ENCODE peak calls at places on chromosomes 2 and 18, in eight cellular contexts. M, J, Z, W, P, V, L and U are unnamed samples.

GRCh38 chr2:27117995-27118524 is 868 bp downstream of the CGREF1 start:
- DNase-seq in M (no peak), J (no peak), Z (no peak), W (no peak), P (no peak), V (no peak), L (no peak), U (no peak)

GRCh38 chr2:241309684-241310117 is 5.8 kb downstream of the HDLBP start:
- DNase-seq in M (no peak), J (no peak), Z (peak; percentile 82), W (no peak), P (no peak), V (peak; percentile 42), L (peak; percentile 49), U (no peak)

GRCh38 chr2:118089015-118089800 is 937 bp downstream of the INSIG2 start:
- DNase-seq in M (peak; percentile 9), J (no peak), Z (peak; percentile 59), W (no peak), P (peak; percentile 54), V (peak; percentile 44), L (peak; percentile 2), U (no peak)

GRCh38 chr2:46200861-46201605 is 96.2 kb upstream of the EPAS1 start:
- DNase-seq in M (no peak), J (no peak), Z (no peak), W (no peak), P (no peak), V (no peak), L (no peak), U (no peak)

GRCh38 chr2:230864605-230865323 is at the start of gene ITM2C:
- DNase-seq in M (peak; percentile 59), J (peak; percentile 52), Z (peak; percentile 89), W (peak; percentile 83), P (peak; percentile 80), V (peak; percentile 78), L (peak; percentile 77), U (no peak)

GRCh38 chr2:73374243-73374642 is 11.4 kb upstream of the ALMS1 start:
- DNase-seq in M (no peak), J (no peak), Z (no peak), W (no peak), P (no peak), V (no peak), L (no peak), U (no peak)

GRCh38 chr2:225182126-225182525 is 139.9 kb upstream of the DOCK10 start:
- DNase-seq in M (no peak), J (no peak), Z (no peak), W (no peak), P (no peak), V (no peak), L (no peak), U (no peak)

GRCh38 chr2:16525265-16525887 is 140.3 kb downstream of the CYRIA start:
- DNase-seq in M (no peak), J (peak; percentile 12), Z (peak; percentile 59), W (no peak), P (no peak), V (peak; percentile 61), L (no peak), U (no peak)

GRCh38 chr2:64637931-64638330 is 15.8 kb downstream of the SERTAD2 start:
- DNase-seq in M (no peak), J (no peak), Z (peak; percentile 30), W (no peak), P (no peak), V (no peak), L (no peak), U (no peak)

GRCh38 chr2:124602759-124603158 is 577.7 kb downstream of the CNTNAP5 start:
- DNase-seq in M (no peak), J (no peak), Z (no peak), W (no peak), P (no peak), V (no peak), L (no peak), U (no peak)

GRCh38 chr2:37652199-37652640 is 19.2 kb downstream of the CDC42EP3 start:
- DNase-seq in M (no peak), J (peak; percentile 23), Z (peak; percentile 42), W (peak; percentile 53), P (no peak), V (peak; percentile 92), L (no peak), U (peak; percentile 93)

GRCh38 chr2:216081487-216082387 is at the start of the genes PECR and TMEM169:
- DNase-seq in M (peak; percentile 87), J (peak; percentile 57), Z (peak; percentile 89), W (peak; percentile 81), P (peak; percentile 89), V (peak; percentile 72), L (peak; percentile 72), U (no peak)

GRCh38 chr2:80473806-80474205 is 169.3 kb upstream of the LRRTM1 start:
- DNase-seq in M (no peak), J (no peak), Z (no peak), W (no peak), P (no peak), V (no peak), L (no peak), U (no peak)

GRCh38 chr2:222646008-222646407 is 9.9 kb downstream of the FARSB start:
- DNase-seq in M (no peak), J (no peak), Z (no peak), W (no peak), P (no peak), V (no peak), L (no peak), U (no peak)

GRCh38 chr2:217106650-217107014 is 246.8 kb upstream of the TNP1 start:
- DNase-seq in M (no peak), J (peak; percentile 20), Z (no peak), W (no peak), P (no peak), V (peak; percentile 48), L (no peak), U (no peak)

GRCh38 chr18:77059294-77059916 is 73.2 kb downstream of the MBP start:
- DNase-seq in M (peak; percentile 47), J (peak; percentile 48), Z (peak; percentile 61), W (no peak), P (peak; percentile 53), V (peak; percentile 70), L (no peak), U (no peak)

GRCh38 chr2:17672583-17673317 is 80.9 kb downstream of the SMC6 start:
- DNase-seq in M (no peak), J (no peak), Z (no peak), W (no peak), P (no peak), V (peak; percentile 3), L (no peak), U (no peak)

GRCh38 chr2:222480497-222480896 is 56.2 kb downstream of the SGPP2 start:
- DNase-seq in M (no peak), J (no peak), Z (no peak), W (no peak), P (no peak), V (no peak), L (no peak), U (no peak)

GRCh38 chr2:103664690-103665089 is 902.9 kb downstream of the TMEM182 start:
- DNase-seq in M (no peak), J (no peak), Z (no peak), W (no peak), P (no peak), V (no peak), L (no peak), U (no peak)

GRCh38 chr2:113806217-113806913 is 49.9 kb upstream of the SLC35F5 start:
- DNase-seq in M (no peak), J (no peak), Z (no peak), W (no peak), P (no peak), V (no peak), L (no peak), U (no peak)

GRCh38 chr2:102224824-102225739 is 38.3 kb downstream of the IL1RL2 start:
- DNase-seq in M (no peak), J (no peak), Z (no peak), W (no peak), P (no peak), V (no peak), L (no peak), U (no peak)

GRCh38 chr2:23709311-23709710 is 217.6 kb downstream of the ATAD2B start:
- DNase-seq in M (peak; percentile 38), J (no peak), Z (no peak), W (no peak), P (no peak), V (no peak), L (no peak), U (no peak)

GRCh38 chr2:234468503-234468902 is 28.4 kb downstream of the ARL4C start:
- DNase-seq in M (no peak), J (no peak), Z (no peak), W (no peak), P (no peak), V (no peak), L (no peak), U (no peak)

GRCh38 chr2:63440612-63441011 is 147.7 kb downstream of the WDPCP start:
- DNase-seq in M (no peak), J (no peak), Z (peak; percentile 13), W (no peak), P (no peak), V (no peak), L (no peak), U (no peak)

GRCh38 chr2:42488297-42488696 is 5.5 kb downstream of the KCNG3 start:
- DNase-seq in M (no peak), J (no peak), Z (no peak), W (no peak), P (no peak), V (no peak), L (no peak), U (no peak)